ENCODE peak calls at places on chromosome 20, in ten cellular contexts. B, L, X, E, I, Z, C, F, R and K are unnamed samples. For H3K4me1 and H3K79me2, the result is how much of the 10 kb centered on the place peaks cover.

GRCh38 chr20:44039741-44040140 is 125.1 kb downstream of the TOX2 start:
- DNase-seq in F (no peak), X (no peak), Z (no peak), E (no peak), R (no peak), B (no peak), L (no peak), C (no peak), I (no peak), K (no peak)

GRCh38 chr20:25030007-25030648 is 27.8 kb downstream of the ACSS1 start:
- DNase-seq in Z (no peak), F (no peak), L (no peak), X (no peak), B (no peak), R (no peak), E (no peak), I (no peak), C (no peak), K (no peak)

GRCh38 chr20:2093200-2093781 is 8.3 kb upstream of the STK35 start:
- DNase-seq in L (peak), B (peak), E (no peak), C (peak), I (no peak), F (peak), R (no peak), X (no peak), Z (peak), K (peak)

GRCh38 chr20:17611540-17612286 is 41.8 kb downstream of the DSTN start:
- DNase-seq in B (peak), C (peak), I (peak), L (peak), R (no peak), X (no peak), F (peak), E (no peak), Z (peak), K (peak)

GRCh38 chr20:58693226-58694006 is 816 bp downstream of the NPEPL1 start:
- DNase-seq in L (peak), Z (peak), C (no peak), R (no peak), X (peak), B (peak), F (no peak), I (no peak), E (no peak), K (peak)

GRCh38 chr20:10239954-10240353 is 21.3 kb downstream of the SNAP25 start:
- DNase-seq in R (no peak), B (no peak), X (peak), E (no peak), F (no peak), Z (no peak), C (peak), L (peak), I (no peak), K (no peak)

GRCh38 chr20:21376631-21377030 is 20.7 kb downstream of the NKX2-4 start:
- DNase-seq in I (no peak), X (no peak), E (no peak), Z (no peak), L (no peak), B (no peak), C (no peak), F (no peak), R (no peak), K (no peak)

GRCh38 chr20:20638877-20639276 is 73.6 kb downstream of the RALGAPA2 start:
- DNase-seq in Z (no peak), R (no peak), E (no peak), X (no peak), L (no peak), C (no peak), I (no peak), B (no peak), F (no peak), K (no peak)

GRCh38 chr20:43383026-43383795 is 74.5 kb upstream of the SRSF6 start:
- DNase-seq in E (no peak), F (no peak), B (no peak), L (no peak), I (peak), R (no peak), X (no peak), Z (no peak), C (no peak), K (no peak)

GRCh38 chr20:53579581-53580375 is 13.9 kb downstream of the ZNF217 start:
- DNase-seq in L (peak), R (no peak), C (peak), B (no peak), F (no peak), I (peak), Z (no peak), X (peak), E (peak), K (no peak)

GRCh38 chr20:54577637-54578036 is 102.2 kb downstream of the DOK5 start:
- DNase-seq in C (no peak), Z (no peak), B (no peak), X (no peak), L (no peak), I (no peak), E (no peak), R (no peak), F (no peak), K (no peak)

GRCh38 chr20:14951105-14951504 is 613.7 kb upstream of the FLRT3 start:
- DNase-seq in I (peak), Z (no peak), B (no peak), C (peak), F (no peak), X (no peak), R (no peak), L (peak), E (peak), K (no peak)

GRCh38 chr20:6164421-6165341 is 41.9 kb upstream of the FERMT1 start:
- DNase-seq in I (peak), L (peak), C (no peak), R (no peak), X (no peak), B (no peak), F (peak), Z (no peak), E (peak), K (no peak)

GRCh38 chr20:12966468-12967085 is 42.2 kb upstream of the SPTLC3 start:
- DNase-seq in Z (no peak), R (no peak), E (peak), L (peak), C (peak), I (peak), F (no peak), X (peak), B (no peak), K (peak)

GRCh38 chr20:53914091-53914860 is 156.1 kb downstream of the BCAS1 start:
- DNase-seq in F (no peak), B (no peak), I (peak), C (no peak), E (peak), Z (no peak), L (peak), X (no peak), R (no peak), K (no peak)

GRCh38 chr20:1830240-1830639 is 65.0 kb upstream of the SIRPA start:
- DNase-seq in E (peak), X (no peak), Z (no peak), R (peak), F (peak), L (peak), C (peak), I (peak), B (no peak), K (no peak)

GRCh38 chr20:52747736-52748135 is 224.4 kb upstream of the TSHZ2 start:
- DNase-seq in B (peak), E (peak), F (no peak), C (no peak), Z (no peak), R (no peak), I (peak), X (no peak), L (peak), K (peak)

GRCh38 chr20:2879148-2879547 is 5.9 kb downstream of the PTPRA start:
- DNase-seq in Z (no peak), B (no peak), L (peak), I (peak), X (no peak), C (peak), R (no peak), F (no peak), E (peak), K (no peak)

GRCh38 chr20:25197173-25197869 is 1.8 kb downstream of the ENTPD6 start:
- DNase-seq in I (no peak), Z (no peak), B (no peak), C (no peak), L (peak), E (no peak), X (no peak), F (no peak), R (no peak), K (no peak)

GRCh38 chr20:14568225-14568624 is 230.8 kb upstream of the FLRT3 start:
- DNase-seq in F (no peak), R (no peak), I (peak), B (no peak), L (no peak), X (no peak), E (peak), C (peak), Z (no peak), K (peak)

GRCh38 chr20:3705491-3705969 is 6.9 kb downstream of the SIGLEC1 start:
- DNase-seq in C (no peak), I (no peak), F (no peak), L (no peak), B (peak), X (no peak), Z (no peak), E (no peak), R (no peak), K (no peak)

GRCh38 chr20:4493386-4493785 is 228.3 kb upstream of the PRND start:
- DNase-seq in E (no peak), C (no peak), L (peak), B (no peak), F (no peak), I (no peak), X (no peak), Z (no peak), R (no peak), K (no peak)

GRCh38 chr20:4160761-4161305 is 145.5 kb upstream of the RNF24 start:
- DNase-seq in B (no peak), X (no peak), E (peak), F (no peak), L (peak), R (no peak), C (no peak), I (peak), Z (peak), K (peak)

GRCh38 chr20:3251806-3252205 is 12.8 kb upstream of the SLC4A11 start:
- DNase-seq in Z (no peak), I (peak), E (peak), B (no peak), L (no peak), X (no peak), R (no peak), C (peak), F (no peak), K (no peak)

GRCh38 chr20:43191946-43192847 is 2.5 kb upstream of the PTPRT start:
- DNase-seq in E (no peak), R (no peak), Z (peak), F (no peak), B (peak), I (no peak), C (no peak), L (peak), X (no peak), K (peak)

GRCh38 chr20:44973053-44973452 is 6.7 kb downstream of the STK4 start:
- DNase-seq in C (no peak), I (no peak), E (no peak), R (no peak), F (no peak), Z (no peak), B (no peak), L (peak), X (no peak), K (no peak)

GRCh38 chr20:25083141-25083772 is 1.3 kb upstream of the VSX1 start:
- DNase-seq in B (peak), E (no peak), F (no peak), C (no peak), L (no peak), X (no peak), R (no peak), Z (peak), I (no peak), K (peak)

GRCh38 chr20:63456429-63457284 is 15.8 kb downstream of the KCNQ2 start:
- DNase-seq in L (no peak), E (no peak), Z (no peak), B (no peak), X (no peak), I (no peak), F (no peak), C (no peak), R (no peak), K (no peak)
- H3K4me1 ChIP-seq in L (under half), E (under half), Z (under half), B (under half), X (under half), I (under half), F (under half), C (under half), R (under half), K (under half)

GRCh38 chr20:40320612-40321011 is 368.4 kb downstream of the MAFB start:
- DNase-seq in Z (no peak), R (no peak), F (no peak), I (no peak), E (no peak), X (no peak), C (no peak), L (no peak), B (no peak), K (no peak)
- H3K9ac ChIP-seq in Z (no peak), R (no peak), F (no peak), I (no peak), E (no peak), X (no peak), C (no peak), L (no peak), B (no peak), K (no peak)

GRCh38 chr20:38125157-38126056 is 39.7 kb downstream of the TGM2 start:
- DNase-seq in R (no peak), Z (peak), L (peak), I (peak), C (no peak), E (peak), B (no peak), F (no peak), X (peak), K (no peak)
- H3K79me2 ChIP-seq in R (under half), Z (under half), L (under half), I (under half), C (under half), E (under half), B (under half), F (under half), X (under half), K (under half)

DNA sequence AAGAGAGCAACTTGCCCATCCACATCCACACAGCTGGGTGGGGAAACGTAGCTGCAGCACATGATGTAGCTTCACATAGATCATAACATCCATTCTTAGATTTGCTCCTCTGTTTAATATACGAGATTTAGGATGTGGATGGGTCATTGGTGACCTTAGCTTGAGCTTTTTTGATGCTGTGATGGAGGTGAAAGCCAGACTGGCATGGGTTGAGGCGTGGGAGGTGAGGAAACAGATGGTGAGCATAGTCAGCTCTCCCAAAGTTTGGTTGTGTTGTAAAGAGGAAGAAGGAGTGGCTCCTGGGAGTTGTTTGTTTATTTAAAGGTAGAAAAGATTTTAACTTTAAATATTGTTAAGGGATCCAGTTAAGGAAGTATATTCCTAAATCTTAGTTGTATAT is 5.3 kb downstream of the ARFGEF2 start:
- DNase-seq in E (no peak), R (no peak), L (no peak), X (peak), C (no peak), I (no peak), Z (no peak), B (no peak), F (no peak), K (no peak)
- H3K4me1 ChIP-seq in E (under half), R (under half), L (under half), X (half or more), C (under half), I (under half), Z (under half), B (under half), F (under half), K (under half)

GRCh38 chr20:50953821-50954220 is 4.5 kb downstream of the DPM1 start:
- DNase-seq in E (no peak), I (no peak), X (no peak), Z (no peak), L (no peak), R (no peak), B (no peak), F (no peak), C (peak), K (no peak)

GRCh38 chr20:50948132-50948785 is 10.1 kb downstream of the DPM1 start:
- DNase-seq in L (no peak), B (no peak), I (no peak), C (no peak), Z (no peak), X (no peak), R (no peak), F (no peak), E (no peak), K (no peak)

GRCh38 chr20:50957276-50957675 is 1.1 kb downstream of the DPM1 start:
- DNase-seq in R (no peak), F (no peak), X (peak), I (peak), L (peak), E (peak), Z (no peak), B (no peak), C (no peak), K (no peak)

GRCh38 chr20:50957798-50958732 is at the start of gene DPM1:
- DNase-seq in E (peak), I (peak), R (peak), C (peak), X (no peak), F (no peak), Z (peak), B (peak), L (peak), K (peak)

GRCh38 chr20:50953196-50953595 is 5.1 kb downstream of the DPM1 start:
- DNase-seq in X (no peak), L (no peak), B (no peak), R (no peak), F (no peak), C (no peak), Z (no peak), E (no peak), I (no peak), K (no peak)
- H3K9ac ChIP-seq in X (no peak), L (no peak), B (no peak), R (no peak), F (no peak), C (no peak), Z (no peak), E (no peak), I (no peak), K (no peak)

GRCh38 chr20:34673411-34673810 is 3.5 kb downstream of the PIGU start:
- DNase-seq in F (no peak), R (no peak), X (no peak), B (no peak), E (no peak), C (no peak), L (no peak), I (no peak), Z (no peak), K (no peak)
- H3K79me2 ChIP-seq in F (under half), R (under half), X (under half), B (under half), E (under half), C (under half), L (under half), I (under half), Z (under half), K (half or more)